ENCODE peak calls at places on chromosomes 11 and 22, in seven cellular contexts. S is H1, T is HCT116, X is HepG2, D is K562, P is GM12878, Q is SK-N-SH. K is an unnamed sample.

GRCh38 chr11:121248496-121248895 is 44.1 kb upstream of the SC5D start:
- DNase-seq in S (no peak), T (no peak), X (no peak), D (no peak), P (no peak), Q (no peak), K (no peak)

GRCh38 chr11:2913029-2913431 is 16.2 kb downstream of the PHLDA2 start:
- DNase-seq in S (no peak), T (no peak), X (no peak), D (peak), P (no peak), Q (peak), K (no peak)

GRCh38 chr11:61362542-61362875 is 335 bp downstream of the TMEM138 start:
- DNase-seq in S (no peak), T (no peak), X (peak), D (peak), P (no peak), Q (peak), K (peak)

GRCh38 chr11:17535488-17535887 is 8.7 kb downstream of the USH1C start:
- DNase-seq in S (no peak), T (no peak), X (no peak), D (peak), P (no peak), Q (no peak), K (no peak)

GRCh38 chr22:48431014-48431413 is 1396.7 kb downstream of the BRD1 start:
- DNase-seq in S (no peak), T (no peak), X (no peak), D (no peak), P (no peak), Q (no peak), K (no peak)

GRCh38 chr22:26172389-26172990 is 3.2 kb downstream of the SEZ6L start:
- DNase-seq in S (no peak), T (peak), X (peak), D (peak), P (no peak), Q (peak), K (peak)

GRCh38 chr11:36500315-36500721 is 9.8 kb downstream of the TRAF6 start:
- DNase-seq in S (no peak), T (no peak), X (no peak), D (no peak), P (no peak), Q (no peak), K (no peak)

GRCh38 chr11:2929511-2929879 is 275 bp upstream of the PHLDA2 start:
- DNase-seq in S (no peak), T (peak), X (no peak), D (peak), P (no peak), Q (peak), K (peak)

GRCh38 chr11:133040289-133040893 is 491.9 kb downstream of the OPCML start:
- DNase-seq in S (peak), T (no peak), X (no peak), D (no peak), P (no peak), Q (no peak), K (no peak)

GRCh38 chr11:116077092-116077491 is 572.9 kb upstream of the CADM1 start:
- DNase-seq in S (no peak), T (no peak), X (no peak), D (no peak), P (no peak), Q (no peak), K (no peak)

GRCh38 chr11:63917685-63918523 is 940 bp upstream of the RCOR2 start:
- DNase-seq in S (no peak), T (peak), X (peak), D (peak), P (no peak), Q (peak), K (peak)

GRCh38 chr22:35629406-35630234 is 12.5 kb upstream of the MB start:
- DNase-seq in S (peak), T (peak), X (no peak), D (peak), P (peak), Q (no peak), K (peak)

GRCh38 chr11:117226388-117227385 is 5.2 kb downstream of the PCSK7 start:
- DNase-seq in S (no peak), T (peak), X (peak), D (peak), P (peak), Q (peak), K (peak)

GRCh38 chr11:64649304-64649703 is 58.3 kb downstream of the SLC22A12 start:
- DNase-seq in S (no peak), T (peak), X (peak), D (peak), P (no peak), Q (peak), K (no peak)

GRCh38 chr11:58574851-58575250 is 805 bp downstream of the LPXN start:
- DNase-seq in S (no peak), T (no peak), X (no peak), D (no peak), P (no peak), Q (no peak), K (no peak)

GRCh38 chr11:77141034-77141433 is 13.0 kb downstream of the MYO7A start:
- DNase-seq in S (no peak), T (no peak), X (peak), D (no peak), P (no peak), Q (no peak), K (no peak)

GRCh38 chr11:69637956-69638871 is 2.7 kb upstream of the CCND1 start:
- DNase-seq in S (no peak), T (peak), X (no peak), D (no peak), P (no peak), Q (peak), K (peak)

GRCh38 chr11:94602430-94603372 is 35.5 kb downstream of the PIWIL4 start:
- DNase-seq in S (no peak), T (no peak), X (peak), D (peak), P (peak), Q (no peak), K (no peak)

GRCh38 chr22:22034469-22035132 is 52.0 kb upstream of the TOP3B start:
- DNase-seq in S (no peak), T (no peak), X (no peak), D (no peak), P (no peak), Q (no peak), K (no peak)
- TF ChIP-seq JUND in S (no peak), T (no peak), X (no peak), D (no peak), P (no peak), Q (no peak), K (no peak)

DNA sequence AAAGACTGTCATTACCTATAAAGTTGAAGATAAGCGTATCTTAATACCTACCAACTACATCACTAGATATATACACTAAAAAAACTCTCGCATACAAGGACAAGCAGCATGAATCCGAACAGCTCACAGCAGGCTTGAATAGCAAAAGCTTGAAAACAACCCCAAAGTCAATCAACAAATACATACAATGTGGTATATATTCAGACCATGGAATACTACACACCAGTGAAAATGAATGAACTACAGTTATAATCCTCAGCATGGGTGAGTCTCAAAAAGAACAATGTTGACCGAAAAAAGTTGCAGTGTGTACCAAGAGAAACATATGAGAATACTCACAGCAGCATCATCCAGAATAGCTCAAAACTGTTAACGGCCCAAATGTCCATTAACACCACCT is 25.2 kb downstream of the USP28 start:
- DNase-seq in S (no peak), T (no peak), X (no peak), D (no peak), P (no peak), Q (no peak), K (no peak)
- TF ChIP-seq JUND in S (no peak), T (no peak), X (no peak), D (no peak), P (no peak), Q (no peak), K (no peak)

GRCh38 chr11:122706261-122706660 is 50.7 kb downstream of the UBASH3B start:
- DNase-seq in S (no peak), T (no peak), X (peak), D (no peak), P (no peak), Q (no peak), K (no peak)
- TF ChIP-seq JUND in S (no peak), T (no peak), X (no peak), D (no peak), P (no peak), Q (no peak), K (no peak)

GRCh38 chr22:45832180-45832579 is 144.8 kb downstream of the WNT7B start:
- DNase-seq in S (no peak), T (no peak), X (no peak), D (no peak), P (no peak), Q (no peak), K (no peak)
- TF ChIP-seq JUND in S (no peak), T (no peak), X (no peak), D (no peak), P (no peak), Q (no peak), K (no peak)

GRCh38 chr11:33125025-33125424 is 36.3 kb downstream of the CSTF3 start:
- DNase-seq in S (no peak), T (no peak), X (no peak), D (no peak), P (no peak), Q (no peak), K (no peak)
- TF ChIP-seq JUND in S (no peak), T (no peak), X (no peak), D (no peak), P (no peak), Q (peak), K (no peak)

GRCh38 chr22:19070397-19071169 is 51.6 kb downstream of the DGCR2 start:
- DNase-seq in S (no peak), T (no peak), X (no peak), D (no peak), P (no peak), Q (no peak), K (no peak)
- TF ChIP-seq JUND in S (no peak), T (no peak), X (no peak), D (no peak), P (no peak), Q (no peak), K (no peak)

GRCh38 chr11:65794570-65795510 is 8.0 kb downstream of the OVOL1 start:
- DNase-seq in S (no peak), T (no peak), X (peak), D (no peak), P (no peak), Q (no peak), K (no peak)

GRCh38 chr11:65792456-65792855 is 5.6 kb downstream of the OVOL1 start:
- DNase-seq in S (no peak), T (no peak), X (no peak), D (no peak), P (no peak), Q (peak), K (no peak)

GRCh38 chr11:65791719-65792213 is 4.9 kb downstream of the OVOL1 start:
- DNase-seq in S (no peak), T (no peak), X (no peak), D (no peak), P (peak), Q (peak), K (no peak)

GRCh38 chr11:65793625-65794400 is 7.0 kb downstream of the OVOL1 start:
- DNase-seq in S (no peak), T (no peak), X (no peak), D (no peak), P (no peak), Q (peak), K (no peak)

GRCh38 chr11:65793144-65793581 is 6.3 kb downstream of the OVOL1 start:
- DNase-seq in S (no peak), T (no peak), X (no peak), D (no peak), P (no peak), Q (peak), K (no peak)
- TF ChIP-seq JUND in S (no peak), T (no peak), X (no peak), D (no peak), P (no peak), Q (no peak), K (no peak)

GRCh38 chr22:28710112-28710888 is 30.7 kb upstream of the TTC28 start:
- DNase-seq in S (no peak), T (no peak), X (peak), D (no peak), P (no peak), Q (peak), K (peak)
- TF ChIP-seq JUND in S (no peak), T (no peak), X (no peak), D (no peak), P (no peak), Q (peak), K (no peak)

GRCh38 chr22:46614070-46614931 is 5.9 kb upstream of the GRAMD4 start:
- DNase-seq in S (no peak), T (no peak), X (no peak), D (no peak), P (peak), Q (no peak), K (no peak)
- TF ChIP-seq JUND in S (no peak), T (no peak), X (no peak), D (no peak), P (no peak), Q (no peak), K (no peak)

K was measured in T47D.